ENCODE peak calls at places on chromosome 19, in ten cellular contexts. W, G, J, V, R, L, C, H, D and M are unnamed samples. For H3K9me3, the result is how much of the 10 kb centered on the place peaks cover.

GRCh38 chr19:46995492-46995891 is 24.1 kb upstream of the NPAS1 start:
- DNase-seq in W (no peak), G (no peak), J (no peak), V (no peak), R (no peak), L (no peak), C (no peak), H (no peak), D (no peak), M (no peak)

GRCh38 chr19:52896431-52897148 is 845 bp downstream of the ZNF320 start:
- DNase-seq in W (peak), G (no peak), J (peak), V (no peak), R (peak), L (no peak), C (peak), H (no peak), D (peak), M (peak)

GRCh38 chr19:19341026-19341425 is 20.4 kb downstream of the MAU2 start:
- DNase-seq in W (no peak), G (no peak), J (no peak), V (no peak), R (no peak), L (no peak), C (no peak), H (no peak), D (no peak), M (no peak)

GRCh38 chr19:46601318-46602224 is at the start of gene CALM3:
- DNase-seq in W (peak), G (no peak), J (no peak), V (no peak), R (no peak), L (no peak), C (no peak), H (no peak), D (no peak), M (no peak)

GRCh38 chr19:6424190-6424938 is at the start of gene KHSRP:
- DNase-seq in W (peak), G (peak), J (peak), V (no peak), R (no peak), L (no peak), C (peak), H (peak), D (no peak), M (no peak)

GRCh38 chr19:5090780-5091575 is 122.1 kb downstream of the KDM4B start:
- DNase-seq in W (no peak), G (no peak), J (no peak), V (no peak), R (peak), L (no peak), C (peak), H (no peak), D (no peak), M (peak)

GRCh38 chr19:28213476-28214082 is 999.4 kb downstream of the UQCRFS1 start:
- DNase-seq in W (peak), G (no peak), J (no peak), V (no peak), R (no peak), L (no peak), C (no peak), H (no peak), D (no peak), M (no peak)

GRCh38 chr19:33798701-33799111 is 2.0 kb downstream of the KCTD15 start:
- DNase-seq in W (no peak), G (no peak), J (no peak), V (no peak), R (peak), L (no peak), C (no peak), H (no peak), D (no peak), M (peak)

GRCh38 chr19:41870401-41870873 is 6.6 kb upstream of the CD79A start:
- DNase-seq in W (no peak), G (no peak), J (no peak), V (no peak), R (peak), L (no peak), C (no peak), H (no peak), D (peak), M (peak)

GRCh38 chr19:44003461-44004134 is 841 bp downstream of the ZNF230 start:
- DNase-seq in W (peak), G (no peak), J (no peak), V (no peak), R (peak), L (no peak), C (no peak), H (peak), D (no peak), M (no peak)

GRCh38 chr19:10299545-10300458 is 9.8 kb downstream of the ZGLP1 start:
- DNase-seq in W (no peak), G (no peak), J (no peak), V (no peak), R (no peak), L (no peak), C (no peak), H (no peak), D (no peak), M (no peak)

GRCh38 chr19:12244370-12244769 is 50.3 kb downstream of the ZNF44 start:
- DNase-seq in W (peak), G (no peak), J (no peak), V (no peak), R (no peak), L (no peak), C (no peak), H (no peak), D (no peak), M (no peak)

GRCh38 chr19:12247644-12248222 is 47.0 kb downstream of the ZNF44 start:
- DNase-seq in W (no peak), G (no peak), J (no peak), V (no peak), R (no peak), L (no peak), C (no peak), H (no peak), D (no peak), M (no peak)
- H3K9me3 ChIP-seq in W (under half), G (half or more), J (half or more), V (half or more), R (under half), L (under half), C (under half), H (under half), D (half or more), M (under half)

DNA sequence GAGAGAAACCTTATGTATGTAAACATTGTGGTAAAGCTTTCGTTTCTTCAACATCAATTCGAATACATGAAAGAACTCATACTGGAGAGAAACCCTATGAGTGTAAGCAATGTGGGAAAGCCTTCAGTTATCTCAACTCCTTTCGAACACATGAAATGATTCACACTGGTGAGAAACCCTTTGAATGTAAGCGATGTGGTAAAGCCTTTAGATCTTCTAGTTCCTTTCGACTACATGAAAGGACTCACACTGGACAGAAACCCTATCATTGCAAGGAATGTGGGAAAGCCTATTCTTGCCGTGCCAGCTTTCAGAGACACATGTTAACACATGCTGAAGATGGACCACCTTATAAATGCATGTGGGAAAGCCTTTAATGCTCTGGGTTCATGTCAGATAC is 24.7 kb downstream of the ZNF136 start:
- DNase-seq in W (no peak), G (no peak), J (no peak), V (no peak), R (no peak), L (no peak), C (no peak), H (no peak), D (peak), M (no peak)
- H3K9me3 ChIP-seq in W (half or more), G (half or more), J (half or more), V (half or more), R (under half), L (under half), C (under half), H (under half), D (half or more), M (half or more)

DNA sequence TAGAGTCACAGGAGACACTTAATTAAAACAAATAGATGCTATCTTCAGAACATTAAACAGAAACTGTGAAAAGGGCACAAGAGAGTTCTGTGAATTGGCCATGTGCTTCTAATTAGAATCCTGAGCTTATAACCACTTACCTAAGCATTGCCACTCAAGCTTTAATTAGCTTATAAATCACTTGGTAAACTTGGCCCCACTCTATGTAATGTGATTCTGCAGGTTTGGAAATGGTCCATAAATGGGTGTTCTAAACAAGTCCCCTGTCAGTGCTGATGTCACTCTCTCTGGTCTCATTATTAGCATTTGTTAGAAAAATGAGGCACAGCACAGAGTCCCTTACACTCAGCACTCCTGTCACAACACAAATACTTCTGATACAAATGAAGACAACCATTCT is 18.0 kb downstream of the ZNF91 start:
- DNase-seq in W (no peak), G (no peak), J (no peak), V (no peak), R (no peak), L (no peak), C (no peak), H (no peak), D (no peak), M (no peak)
- H3K9me3 ChIP-seq in W (half or more), G (half or more), J (half or more), V (under half), R (under half), L (under half), C (under half), H (under half), D (half or more), M (under half)

DNA sequence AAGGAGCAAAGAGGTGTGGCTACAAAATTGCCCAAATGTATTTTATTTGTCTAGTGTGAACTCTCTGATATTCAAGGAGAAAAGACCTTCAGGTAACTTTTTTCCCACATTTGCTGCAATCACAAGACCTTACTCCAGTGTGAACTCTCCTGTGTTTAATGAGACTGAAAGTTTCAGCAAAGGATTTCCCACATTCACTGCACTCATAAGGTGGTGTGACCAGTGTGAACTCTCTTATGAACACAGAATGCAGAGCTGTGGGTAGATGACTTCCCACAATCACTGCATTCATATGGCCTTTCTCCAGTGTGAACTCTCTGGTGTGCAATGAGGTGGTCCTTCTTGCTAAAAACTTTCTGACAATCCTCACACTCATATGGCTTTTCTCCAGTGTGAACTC is 16.4 kb downstream of the ZNF814 start:
- DNase-seq in W (no peak), G (no peak), J (no peak), V (no peak), R (no peak), L (no peak), C (no peak), H (no peak), D (no peak), M (no peak)
- H3K9me3 ChIP-seq in W (under half), G (half or more), J (under half), V (half or more), R (under half), L (under half), C (under half), H (under half), D (under half), M (half or more)